ENCODE peak calls at places on chromosomes 3 and 15, in nine cellular contexts. R is fibroblast of mammary gland, L is left ventricle myocardium inferior, Q is upper lobe of right lung, X is ascending aorta, B is HCT116, F is cardiac muscle cell, I is stomach, N is esophagus muscularis mucosa. P is an unnamed sample.

GRCh38 chr15:66172339-66172980 is 81.1 kb downstream of the MEGF11 start:
- DNase-seq in R (no peak), L (no peak), Q (no peak), X (no peak), B (no peak), F (no peak), I (no peak), N (no peak), P (no peak)

GRCh38 chr15:98682992-98683701 is 34.8 kb downstream of the IGF1R start:
- DNase-seq in R (peak), L (no peak), Q (no peak), X (no peak), B (no peak), F (no peak), I (no peak), N (no peak), P (no peak)

GRCh38 chr3:178671261-178672191 is 135.3 kb downstream of the KCNMB2 start:
- DNase-seq in R (peak), L (no peak), Q (no peak), X (no peak), B (no peak), F (peak), I (no peak), N (no peak), P (peak)

GRCh38 chr3:11662392-11662990 is 18.8 kb upstream of the VGLL4 start:
- DNase-seq in R (peak), L (no peak), Q (no peak), X (no peak), B (peak), F (peak), I (no peak), N (no peak), P (no peak)

GRCh38 chr15:57079907-57080750 is 161.7 kb downstream of the TCF12 start:
- DNase-seq in R (no peak), L (no peak), Q (no peak), X (no peak), B (no peak), F (no peak), I (no peak), N (no peak), P (no peak)

GRCh38 chr3:170418422-170419300 is at the start of gene CLDN11:
- DNase-seq in R (peak), L (peak), Q (no peak), X (no peak), B (no peak), F (peak), I (no peak), N (no peak), P (peak)

GRCh38 chr3:119796785-119797184 is 14.9 kb downstream of the NR1I2 start:
- DNase-seq in R (no peak), L (no peak), Q (no peak), X (no peak), B (no peak), F (no peak), I (no peak), N (no peak), P (no peak)

GRCh38 chr3:105827959-105828358 is 40.9 kb downstream of the CBLB start:
- DNase-seq in R (peak), L (no peak), Q (no peak), X (no peak), B (peak), F (peak), I (no peak), N (no peak), P (peak)

GRCh38 chr3:113825090-113825489 is 13.5 kb upstream of the GRAMD1C start:
- DNase-seq in R (peak), L (no peak), Q (no peak), X (no peak), B (no peak), F (peak), I (no peak), N (no peak), P (no peak)

GRCh38 chr15:37107071-37107753 is 6.9 kb upstream of the MEIS2 start:
- DNase-seq in R (no peak), L (no peak), Q (no peak), X (no peak), B (no peak), F (peak), I (no peak), N (no peak), P (no peak)

GRCh38 chr15:37107754-37108724 is 7.7 kb upstream of the MEIS2 start:
- DNase-seq in R (no peak), L (no peak), Q (no peak), X (no peak), B (no peak), F (peak), I (no peak), N (no peak), P (no peak)

GRCh38 chr15:37104413-37105392 is 4.4 kb upstream of the MEIS2 start:
- DNase-seq in R (no peak), L (no peak), Q (no peak), X (no peak), B (no peak), F (peak), I (no peak), N (no peak), P (no peak)

GRCh38 chr15:37105795-37106333 is 5.5 kb upstream of the MEIS2 start:
- DNase-seq in R (no peak), L (no peak), Q (no peak), X (no peak), B (no peak), F (peak), I (no peak), N (no peak), P (no peak)

GRCh38 chr15:37106490-37107001 is 6.2 kb upstream of the MEIS2 start:
- DNase-seq in R (peak), L (peak), Q (no peak), X (no peak), B (no peak), F (peak), I (no peak), N (no peak), P (peak)
- TF ChIP-seq CTCF in R (peak), L (peak), Q (peak), X (no peak), B (no peak), F (peak), I (no peak), N (peak), P (no peak)

GRCh38 chr3:145807990-145808389 is 353.0 kb downstream of the PLOD2 start:
- DNase-seq in R (peak), L (peak), Q (no peak), X (no peak), B (no peak), F (peak), I (no peak), N (no peak), P (no peak)
- TF ChIP-seq CTCF in R (peak), L (peak), Q (peak), X (no peak), B (peak), F (peak), I (no peak), N (no peak), P (no peak)

GRCh38 chr3:195748661-195749060 is 27.9 kb downstream of the MUC20 start:
- DNase-seq in R (no peak), L (no peak), Q (no peak), X (no peak), B (no peak), F (no peak), I (no peak), N (no peak), P (no peak)
- TF ChIP-seq CTCF in R (no peak), L (no peak), Q (no peak), X (no peak), B (no peak), F (no peak), I (no peak), N (no peak), P (no peak)

DNA sequence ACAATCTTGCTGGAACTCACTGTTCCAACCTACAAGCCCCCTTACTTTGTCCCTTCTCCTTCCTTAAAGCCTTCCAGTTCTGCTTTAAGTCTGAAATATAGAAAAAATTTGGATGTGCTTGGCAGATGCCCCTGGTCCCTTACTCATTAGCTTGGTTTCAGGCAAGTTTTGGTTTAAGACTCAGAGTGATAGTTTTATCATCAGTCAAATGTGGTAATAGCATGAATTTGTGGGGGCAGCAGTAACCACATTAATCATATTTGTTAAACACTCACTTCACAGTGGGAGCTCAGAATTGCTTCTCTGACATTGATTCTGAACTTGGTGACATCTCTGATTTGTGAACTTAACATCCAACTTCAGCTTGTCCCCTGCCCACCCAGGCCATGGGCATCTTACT is 58.3 kb upstream of the ALDH1A3 start:
- DNase-seq in R (no peak), L (no peak), Q (no peak), X (no peak), B (no peak), F (peak), I (no peak), N (no peak), P (no peak)
- TF ChIP-seq CTCF in R (no peak), L (no peak), Q (no peak), X (no peak), B (no peak), F (no peak), I (no peak), N (no peak), P (no peak)

DNA sequence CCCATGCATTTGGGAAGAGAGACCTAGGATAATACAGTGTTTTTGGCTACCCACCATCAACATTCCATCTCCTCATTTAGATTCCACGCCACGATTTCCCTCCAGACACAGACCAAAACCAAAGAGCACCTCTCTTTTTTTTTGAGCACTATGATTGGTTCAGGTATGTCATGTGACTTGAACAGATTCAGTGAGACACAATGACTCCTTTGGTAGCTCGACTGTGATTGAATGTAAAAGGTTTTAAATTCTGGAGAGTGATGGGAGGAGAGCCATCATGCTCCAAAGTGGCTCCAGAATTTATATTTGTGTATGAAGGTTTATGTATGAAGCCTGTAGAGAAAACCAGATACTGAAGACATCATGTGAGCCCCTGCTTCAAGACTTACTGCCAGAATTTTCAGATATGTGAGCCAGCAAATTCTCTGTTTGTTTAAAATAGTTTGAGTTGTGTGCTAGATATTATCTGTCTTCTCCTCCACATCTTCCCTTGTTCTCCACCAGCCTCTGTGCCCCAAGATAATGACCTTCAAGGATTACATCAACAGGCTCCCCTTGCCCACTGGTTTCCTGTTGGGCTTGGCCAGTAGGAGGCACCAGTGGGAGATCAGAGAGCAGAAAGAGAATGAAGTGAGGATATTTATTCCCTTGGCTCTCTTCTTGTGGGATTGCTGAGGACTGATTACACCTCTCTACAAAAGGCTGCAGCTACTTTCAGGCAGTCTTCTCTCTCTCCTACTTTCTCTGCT is 12.5 kb downstream of the MYD88 start:
- DNase-seq in R (no peak), L (no peak), Q (no peak), X (no peak), B (no peak), F (no peak), I (no peak), N (no peak), P (no peak)
- TF ChIP-seq CTCF in R (peak), L (no peak), Q (peak), X (no peak), B (peak), F (no peak), I (no peak), N (no peak), P (no peak)

GRCh38 chr15:34618073-34618472 is 34.6 kb upstream of the GOLGA8B start:
- DNase-seq in R (no peak), L (no peak), Q (no peak), X (no peak), B (no peak), F (no peak), I (no peak), N (no peak), P (no peak)

GRCh38 chr15:34619151-34619550 is 35.7 kb upstream of the GOLGA8B start:
- DNase-seq in R (no peak), L (no peak), Q (no peak), X (no peak), B (no peak), F (no peak), I (no peak), N (no peak), P (no peak)

GRCh38 chr15:34620814-34621213 is 37.4 kb upstream of the GOLGA8B start:
- DNase-seq in R (no peak), L (no peak), Q (no peak), X (no peak), B (no peak), F (no peak), I (no peak), N (no peak), P (no peak)

GRCh38 chr15:34620122-34620521 is 36.7 kb upstream of the GOLGA8B start:
- DNase-seq in R (no peak), L (no peak), Q (no peak), X (no peak), B (no peak), F (no peak), I (no peak), N (no peak), P (no peak)

DNA sequence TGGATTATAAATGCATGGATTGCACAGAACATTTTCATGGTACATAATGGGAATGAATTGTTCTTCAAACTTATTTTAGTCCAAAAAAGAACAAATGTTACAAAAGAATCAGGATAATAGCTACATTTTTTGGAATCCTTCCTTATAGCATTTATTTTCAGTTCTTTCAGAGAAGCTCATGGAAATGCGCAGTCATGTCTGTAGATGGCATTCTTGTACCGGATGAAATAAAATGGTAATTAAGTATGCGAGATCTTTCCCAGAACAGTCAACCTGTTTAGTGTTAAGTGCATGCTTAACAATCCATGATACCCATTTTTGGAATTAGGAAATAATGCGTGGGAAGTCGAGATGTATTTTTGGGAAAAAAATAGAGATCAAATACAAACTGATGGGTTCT is 38.2 kb upstream of the GOLGA8B start:
- DNase-seq in R (peak), L (no peak), Q (no peak), X (no peak), B (peak), F (peak), I (no peak), N (no peak), P (no peak)
- TF ChIP-seq CTCF in R (peak), L (peak), Q (peak), X (no peak), B (peak), F (no peak), I (no peak), N (peak), P (no peak)

DNA sequence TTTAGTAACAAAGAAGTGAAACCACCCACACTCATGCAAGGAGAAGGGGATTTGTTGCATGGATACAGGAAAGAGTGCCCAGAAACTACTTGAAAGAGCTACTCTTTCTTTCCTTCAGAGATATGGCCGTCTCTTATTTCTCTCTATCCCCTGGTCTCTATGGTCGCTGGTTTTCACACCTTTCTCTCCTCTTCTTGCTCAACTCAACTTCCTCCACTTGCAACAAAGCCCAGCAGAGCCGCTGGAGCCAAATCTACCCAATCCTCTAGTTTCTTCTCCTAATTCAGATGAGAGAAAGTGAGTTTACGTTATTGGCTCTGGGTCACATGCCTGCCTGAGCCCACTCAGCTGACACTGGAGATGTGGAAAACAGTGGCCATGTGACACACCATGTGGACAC is 215.2 kb downstream of the OSBPL10 start:
- DNase-seq in R (no peak), L (no peak), Q (no peak), X (no peak), B (no peak), F (no peak), I (no peak), N (no peak), P (no peak)
- TF ChIP-seq CTCF in R (no peak), L (no peak), Q (no peak), X (no peak), B (no peak), F (no peak), I (no peak), N (no peak), P (no peak)

P was measured in glutamatergic neuron.